ENCODE peak calls at places on chromosomes 7 and 10, in nine cellular contexts. X is nucleus accumbens; H is cardiac fibroblast; D is CD4-positive, CD25-positive, alpha-beta regulatory T cell; I is HT1080; U is neural crest cell; V is T-helper 2 cell; R is mesenchymal stem cell; J is naive thymus-derived CD8-positive, alpha-beta T cell. C is an unnamed sample.

GRCh38 chr7:45435846-45436245 is 138.3 kb upstream of the ADCY1 start:
- DNase-seq in X (no peak), H (peak), D (no peak), I (peak), U (no peak), V (no peak), R (peak), J (no peak), C (no peak)

GRCh38 chr10:124928545-124928944 is 13.4 kb upstream of the ZRANB1 start:
- DNase-seq in X (no peak), H (no peak), D (no peak), I (no peak), U (no peak), V (no peak), R (no peak), J (no peak), C (no peak)

GRCh38 chr10:110739811-110740271 is 95.7 kb downstream of the RBM20 start:
- DNase-seq in X (no peak), H (peak), D (no peak), I (peak), U (peak), V (no peak), R (no peak), J (no peak), C (no peak)

GRCh38 chr10:4083509-4084003 is 298.5 kb upstream of the KLF6 start:
- DNase-seq in X (no peak), H (no peak), D (no peak), I (no peak), U (no peak), V (no peak), R (peak), J (no peak), C (no peak)

GRCh38 chr7:110413038-110413437 is 677.9 kb upstream of the LRRN3 start:
- DNase-seq in X (no peak), H (no peak), D (no peak), I (no peak), U (no peak), V (no peak), R (no peak), J (no peak), C (no peak)

GRCh38 chr10:114511875-114512274 is 107.6 kb upstream of the AFAP1L2 start:
- DNase-seq in X (no peak), H (no peak), D (no peak), I (no peak), U (no peak), V (no peak), R (no peak), J (no peak), C (no peak)

GRCh38 chr10:99612167-99612831 is 7.9 kb downstream of the SLC25A28 start:
- DNase-seq in X (no peak), H (peak), D (peak), I (peak), U (peak), V (no peak), R (peak), J (peak), C (peak)

GRCh38 chr10:22712246-22712958 is 2.0 kb downstream of the PIP4K2A start:
- DNase-seq in X (no peak), H (peak), D (no peak), I (no peak), U (no peak), V (no peak), R (peak), J (no peak), C (no peak)

GRCh38 chr10:132066186-132066585 is 440 bp downstream of the JAKMIP3 start:
- DNase-seq in X (no peak), H (no peak), D (no peak), I (no peak), U (no peak), V (no peak), R (no peak), J (no peak), C (no peak)

GRCh38 chr10:95485445-95485844 is 75.7 kb downstream of the SORBS1 start:
- DNase-seq in X (no peak), H (no peak), D (no peak), I (peak), U (no peak), V (no peak), R (no peak), J (no peak), C (no peak)

GRCh38 chr10:117224881-117225280 is 16.0 kb upstream of the SLC18A2 start:
- DNase-seq in X (no peak), H (no peak), D (no peak), I (no peak), U (no peak), V (no peak), R (no peak), J (no peak), C (no peak)

GRCh38 chr10:3425713-3426112 is 253.1 kb upstream of the PITRM1 start:
- DNase-seq in X (no peak), H (no peak), D (no peak), I (no peak), U (no peak), V (no peak), R (no peak), J (no peak), C (no peak)

GRCh38 chr10:123149568-123150228 is 1.8 kb downstream of the HMX2 start:
- DNase-seq in X (no peak), H (no peak), D (peak), I (no peak), U (no peak), V (no peak), R (peak), J (no peak), C (no peak)

GRCh38 chr10:118002581-118002980 is 44.2 kb downstream of the RAB11FIP2 start:
- DNase-seq in X (no peak), H (peak), D (no peak), I (peak), U (no peak), V (no peak), R (peak), J (no peak), C (no peak)

GRCh38 chr10:17512341-17513001 is 58.1 kb upstream of the ST8SIA6 start:
- DNase-seq in X (no peak), H (peak), D (no peak), I (peak), U (no peak), V (no peak), R (peak), J (no peak), C (no peak)

GRCh38 chr10:50653142-50653541 is 29.4 kb upstream of the SGMS1 start:
- DNase-seq in X (no peak), H (peak), D (peak), I (no peak), U (no peak), V (no peak), R (peak), J (no peak), C (peak)

GRCh38 chr7:117873056-117873932 is at the start of gene CTTNBP2:
- DNase-seq in X (peak), H (peak), D (no peak), I (peak), U (peak), V (no peak), R (peak), J (no peak), C (no peak)

GRCh38 chr7:47380325-47381131 is 201.4 kb downstream of the TNS3 start:
- DNase-seq in X (no peak), H (peak), D (no peak), I (no peak), U (no peak), V (no peak), R (peak), J (no peak), C (no peak)

GRCh38 chr7:107882766-107883165 is 8.2 kb upstream of the DLD start:
- DNase-seq in X (no peak), H (no peak), D (no peak), I (no peak), U (no peak), V (no peak), R (no peak), J (no peak), C (no peak)

GRCh38 chr7:99997545-99998137 is 17.8 kb upstream of the ZKSCAN1 start:
- DNase-seq in X (peak), H (peak), D (peak), I (no peak), U (no peak), V (peak), R (no peak), J (peak), C (peak)

GRCh38 chr7:141097430-141097829 is 23.6 kb downstream of the TMEM178B start:
- DNase-seq in X (no peak), H (peak), D (no peak), I (no peak), U (peak), V (no peak), R (no peak), J (no peak), C (no peak)

GRCh38 chr10:11871470-11871869 is 48.3 kb downstream of the PROSER2 start:
- DNase-seq in X (no peak), H (peak), D (no peak), I (no peak), U (no peak), V (no peak), R (no peak), J (no peak), C (no peak)

GRCh38 chr10:69515699-69516547 is 57.3 kb downstream of the NEUROG3 start:
- DNase-seq in X (no peak), H (peak), D (peak), I (peak), U (peak), V (peak), R (peak), J (peak), C (peak)

GRCh38 chr10:43491855-43492254 is 54.9 kb downstream of the ZNF487 start:
- DNase-seq in X (no peak), H (no peak), D (no peak), I (no peak), U (no peak), V (no peak), R (no peak), J (no peak), C (no peak)

GRCh38 chr10:96473866-96474265 is 39.9 kb downstream of the TLL2 start:
- DNase-seq in X (no peak), H (no peak), D (no peak), I (no peak), U (no peak), V (no peak), R (no peak), J (no peak), C (no peak)

GRCh38 chr7:78924581-78924980 is 528.9 kb downstream of the MAGI2 start:
- DNase-seq in X (no peak), H (peak), D (no peak), I (no peak), U (no peak), V (no peak), R (peak), J (no peak), C (no peak)